ENCODE peak calls at places on chromosome 4, in seven cellular contexts. N is HCT116, G is GM12878, A is SK-N-SH, U is K562, V is HepG2, W is H1. T is an unnamed sample.

GRCh38 chr4:15198070-15198727 is 195.9 kb downstream of the CPEB2 start:
- DNase-seq in G (no peak), U (no peak), W (no peak), N (no peak), V (no peak), A (no peak), T (no peak)

GRCh38 chr4:22688236-22688635 is 4.5 kb upstream of the GBA3 start:
- DNase-seq in G (no peak), W (no peak), A (no peak), U (no peak), N (no peak), V (no peak), T (no peak)

GRCh38 chr4:2079926-2080325 is 20.8 kb downstream of the NAT8L start:
- DNase-seq in W (no peak), N (no peak), G (no peak), U (no peak), A (no peak), V (no peak), T (no peak)

GRCh38 chr4:38100474-38101255 is 140.5 kb downstream of the PTTG2 start:
- DNase-seq in A (no peak), W (no peak), V (no peak), U (no peak), N (no peak), G (no peak), T (no peak)

GRCh38 chr4:21507439-21507838 is 441.1 kb downstream of the KCNIP4 start:
- DNase-seq in U (no peak), N (no peak), W (no peak), V (peak), A (peak), G (no peak), T (peak)

GRCh38 chr4:83285022-83285387 is 407 bp upstream of the COQ2 start:
- DNase-seq in A (peak), W (no peak), V (no peak), U (peak), G (no peak), N (no peak), T (peak)

GRCh38 chr4:101348367-101348827 is 1.1 kb upstream of the PPP3CA start:
- DNase-seq in N (no peak), W (no peak), U (no peak), G (no peak), V (no peak), A (no peak), T (no peak)

GRCh38 chr4:104591505-104591904 is 96.8 kb upstream of the CXXC4 start:
- DNase-seq in A (no peak), V (no peak), W (peak), N (no peak), U (no peak), G (no peak), T (no peak)

GRCh38 chr4:39047691-39048090 is 14.3 kb upstream of the KLHL5 start:
- DNase-seq in N (no peak), U (no peak), W (no peak), G (no peak), V (no peak), A (no peak), T (no peak)

GRCh38 chr4:132737344-132737743 is 411.8 kb upstream of the PCDH10 start:
- DNase-seq in U (no peak), N (no peak), W (peak), V (no peak), G (no peak), A (no peak), T (no peak)

GRCh38 chr4:24515698-24516097 is 68.7 kb downstream of the DHX15 start:
- DNase-seq in W (no peak), V (no peak), U (no peak), N (no peak), G (no peak), A (no peak), T (no peak)

GRCh38 chr4:153573221-153573620 is 107.1 kb downstream of the TMEM131L start:
- DNase-seq in U (no peak), A (no peak), W (no peak), G (no peak), V (no peak), N (no peak), T (no peak)

GRCh38 chr4:158068063-158068462 is 104.8 kb downstream of the GASK1B start:
- DNase-seq in V (no peak), N (no peak), W (no peak), G (no peak), A (no peak), U (no peak), T (no peak)

GRCh38 chr4:56655627-56656345 is 25.3 kb downstream of the HOPX start:
- DNase-seq in G (no peak), U (no peak), V (no peak), A (peak), W (no peak), N (no peak), T (no peak)

GRCh38 chr4:48896845-48897244 is 9.7 kb downstream of the OCIAD2 start:
- DNase-seq in V (no peak), U (peak), G (no peak), W (no peak), A (no peak), N (no peak), T (no peak)

GRCh38 chr4:155722816-155723499 is 35.9 kb upstream of the GUCY1B1 start:
- DNase-seq in W (no peak), U (no peak), V (no peak), G (no peak), A (no peak), N (no peak), T (no peak)

GRCh38 chr4:99965674-99966350 is 15.7 kb upstream of the H2AZ1 start:
- DNase-seq in W (no peak), N (no peak), G (no peak), A (no peak), U (no peak), V (no peak), T (no peak)

GRCh38 chr4:692771-693554 is 4.0 kb upstream of the SLC49A3 start:
- DNase-seq in W (no peak), A (no peak), G (no peak), N (no peak), U (peak), V (peak), T (peak)

GRCh38 chr4:621296-622070 is 3.9 kb upstream of the PDE6B start:
- DNase-seq in G (no peak), U (no peak), N (no peak), W (no peak), V (no peak), A (no peak), T (no peak)

GRCh38 chr4:128440923-128441322 is 153.3 kb upstream of the PGRMC2 start:
- DNase-seq in U (no peak), G (no peak), V (no peak), W (no peak), A (no peak), N (no peak), T (no peak)

GRCh38 chr4:8319731-8320385 is 50.3 kb downstream of the HTRA3 start:
- DNase-seq in W (no peak), A (no peak), G (no peak), V (no peak), U (no peak), N (no peak), T (no peak)

GRCh38 chr4:65943076-65943475 is 272.8 kb upstream of the EPHA5 start:
- DNase-seq in A (no peak), G (no peak), U (no peak), V (peak), W (peak), N (no peak), T (peak)

GRCh38 chr4:100165809-100166208 is 24.5 kb downstream of the DDIT4L start:
- DNase-seq in A (no peak), N (no peak), G (no peak), V (no peak), U (no peak), W (no peak), T (no peak)

GRCh38 chr4:171985129-171985528 is 171.9 kb downstream of the GALNTL6 start:
- DNase-seq in W (no peak), A (no peak), U (no peak), N (no peak), V (no peak), G (no peak), T (no peak)

GRCh38 chr4:149961876-149962597 is 116.2 kb upstream of the DCLK2 start:
- DNase-seq in V (no peak), A (no peak), N (no peak), W (no peak), U (no peak), G (no peak), T (no peak)

GRCh38 chr4:5027366-5027765 is 8.1 kb upstream of the CYTL1 start:
- DNase-seq in W (no peak), N (no peak), U (no peak), V (no peak), G (no peak), A (no peak), T (no peak)

GRCh38 chr4:185682236-185682635 is 129.8 kb downstream of the SORBS2 start:
- DNase-seq in N (no peak), U (no peak), W (no peak), V (no peak), A (no peak), G (no peak), T (no peak)

GRCh38 chr4:39452153-39452859 is 6.4 kb downstream of the RPL9 start:
- DNase-seq in U (no peak), W (no peak), G (no peak), A (no peak), N (no peak), V (no peak), T (no peak)

GRCh38 chr4:34422472-34422871 is 1821.8 kb downstream of the ARAP2 start:
- DNase-seq in W (no peak), N (no peak), V (no peak), G (no peak), U (no peak), A (no peak), T (no peak)

GRCh38 chr4:71366776-71367175 is 28.0 kb downstream of the SLC4A4 start:
- DNase-seq in G (no peak), V (no peak), N (no peak), W (no peak), A (no peak), U (no peak), T (no peak)

GRCh38 chr4:59925290-59925689 is 1274.8 kb upstream of the ADGRL3 start:
- DNase-seq in W (no peak), U (no peak), V (no peak), A (no peak), N (no peak), G (no peak), T (no peak)

GRCh38 chr4:86106475-86106874 is 253.4 kb downstream of the MAPK10 start:
- DNase-seq in A (no peak), U (no peak), V (no peak), W (no peak), G (no peak), N (no peak), T (no peak)

GRCh38 chr4:86108834-86109233 is 251.0 kb downstream of the MAPK10 start:
- DNase-seq in N (no peak), U (no peak), A (no peak), W (no peak), G (no peak), V (peak), T (no peak)

GRCh38 chr4:86107112-86107511 is 252.7 kb downstream of the MAPK10 start:
- DNase-seq in N (no peak), A (no peak), V (no peak), G (no peak), U (no peak), W (no peak), T (no peak)

DNA sequence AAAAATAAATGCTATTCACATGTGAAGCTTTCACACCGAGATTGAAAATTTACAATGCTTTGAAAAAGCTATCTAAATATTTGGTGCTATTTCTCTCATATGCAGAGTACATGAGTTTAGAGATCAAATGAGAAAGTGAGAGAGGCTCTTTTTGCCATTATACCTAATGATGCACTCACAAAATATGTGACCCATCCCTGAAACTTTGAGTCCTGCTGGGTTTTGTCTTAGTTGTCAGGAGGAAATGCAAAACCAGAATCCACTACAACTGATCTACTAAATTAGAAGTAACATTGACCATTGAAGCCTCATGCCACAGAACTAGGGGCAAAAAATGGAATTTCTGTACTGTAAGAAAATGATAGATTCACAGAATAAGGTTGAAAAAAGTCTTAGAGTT is 251.7 kb downstream of the MAPK10 start:
- DNase-seq in G (no peak), U (no peak), A (no peak), N (no peak), V (no peak), W (no peak), T (no peak)
- TF ChIP-seq JUND in G (no peak), U (no peak), A (peak), N (no peak), V (no peak), W (no peak), T (no peak)

GRCh38 chr4:151538963-151539362 is 130.0 kb downstream of the FHIP1A start:
- DNase-seq in U (no peak), G (no peak), N (no peak), V (no peak), A (no peak), W (no peak), T (no peak)

GRCh38 chr4:151540728-151541437 is 131.9 kb downstream of the FHIP1A start:
- DNase-seq in G (no peak), A (peak), W (no peak), U (no peak), V (no peak), N (peak), T (no peak)

GRCh38 chr4:151537726-151538125 is 128.8 kb downstream of the FHIP1A start:
- DNase-seq in U (no peak), W (no peak), G (no peak), N (no peak), A (no peak), V (no peak), T (no peak)

DNA sequence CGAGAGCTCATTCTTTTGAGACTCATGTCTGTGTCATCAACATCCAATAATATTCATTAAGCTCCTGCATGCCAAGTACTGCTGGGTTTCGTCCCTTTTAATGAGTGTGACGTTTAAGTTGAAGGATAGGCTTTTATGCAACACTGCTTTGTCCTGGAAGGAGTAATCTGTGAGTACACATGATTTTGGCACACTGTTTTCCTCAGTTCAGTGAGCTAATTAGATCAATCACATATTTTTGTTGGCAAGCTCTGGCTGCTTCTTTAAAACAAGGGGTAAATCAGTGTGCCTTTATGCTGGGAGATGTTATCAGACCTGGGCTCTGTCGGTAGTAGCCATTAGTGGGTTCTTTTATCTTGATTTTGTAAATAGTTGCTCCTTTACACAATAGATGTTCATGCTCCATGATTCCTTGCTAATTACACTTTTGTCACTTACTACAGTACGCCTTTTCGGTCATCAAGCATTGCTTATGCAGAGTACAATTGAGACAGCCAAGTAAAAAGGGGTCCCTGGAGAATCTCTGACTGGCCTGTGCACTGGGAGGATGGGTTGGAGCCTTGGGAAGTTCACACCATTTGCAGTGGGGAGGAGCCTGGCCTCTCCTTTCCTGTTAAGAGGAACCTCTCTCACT is 132.6 kb downstream of the FHIP1A start:
- DNase-seq in U (no peak), N (peak), W (no peak), A (peak), V (no peak), G (no peak), T (no peak)
- TF ChIP-seq JUND in U (no peak), N (no peak), W (no peak), A (peak), V (no peak), G (no peak), T (no peak)

GRCh38 chr4:73839071-73839470 is 2.6 kb downstream of the CXCL6 start:
- DNase-seq in V (no peak), W (no peak), A (no peak), U (no peak), N (no peak), G (no peak), T (no peak)

GRCh38 chr4:73839715-73840114 is 3.2 kb downstream of the CXCL6 start:
- DNase-seq in W (no peak), G (no peak), V (no peak), N (no peak), A (no peak), U (no peak), T (no peak)

GRCh38 chr4:73841243-73841925 is 4.9 kb downstream of the CXCL6 start:
- DNase-seq in W (no peak), N (no peak), U (no peak), G (no peak), V (no peak), A (no peak), T (no peak)

GRCh38 chr4:73832651-73833237 is 3.7 kb upstream of the CXCL6 start:
- DNase-seq in V (no peak), G (no peak), N (no peak), W (no peak), A (no peak), U (peak), T (no peak)

DNA sequence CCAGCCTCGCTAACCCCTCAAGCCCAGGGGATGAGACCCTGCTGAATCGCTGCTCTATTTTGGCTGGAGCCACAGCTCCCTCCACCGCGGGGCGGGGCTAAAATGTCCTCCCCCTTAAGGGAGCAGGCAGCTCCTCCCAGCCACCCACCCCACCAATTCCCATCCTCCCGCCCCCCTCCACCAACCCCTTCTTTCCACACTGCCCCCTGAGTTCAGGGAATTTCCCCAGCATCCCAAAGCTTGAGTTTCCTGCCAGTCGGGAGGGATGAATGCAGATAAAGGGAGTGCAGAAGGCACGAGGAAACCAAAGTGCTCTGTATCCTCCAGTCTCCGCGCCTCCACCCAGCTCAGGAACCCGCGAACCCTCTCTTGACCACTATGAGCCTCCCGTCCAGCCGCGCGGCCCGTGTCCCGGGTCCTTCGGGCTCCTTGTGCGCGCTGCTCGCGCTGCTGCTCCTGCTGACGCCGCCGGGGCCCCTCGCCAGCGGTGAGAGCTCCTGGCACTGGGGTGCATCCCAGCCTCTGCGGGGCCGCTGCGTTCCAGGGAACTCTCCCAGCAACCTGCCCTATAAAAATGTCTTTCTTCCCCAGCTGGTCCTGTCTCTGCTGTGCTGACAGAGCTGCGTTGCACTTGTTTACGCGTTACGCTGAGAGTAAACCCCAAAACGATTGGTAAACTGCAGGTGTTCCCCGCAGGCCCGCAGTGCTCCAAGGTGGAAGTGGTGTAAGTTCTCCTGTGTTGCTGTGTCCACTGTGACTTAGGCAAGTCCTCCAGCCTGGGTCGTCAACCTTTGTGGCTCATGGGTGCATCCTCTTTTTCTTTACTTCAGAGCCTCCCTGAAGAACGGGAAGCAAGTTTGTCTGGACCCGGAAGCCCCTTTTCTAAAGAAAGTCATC is at the start of gene CXCL6:
- DNase-seq in V (no peak), A (no peak), U (no peak), N (no peak), W (no peak), G (no peak), T (no peak)
- TF ChIP-seq JUND in V (no peak), A (no peak), U (no peak), N (no peak), W (no peak), G (no peak), T (no peak)

GRCh38 chr4:76116821-76117220 is 31.4 kb downstream of the NUP54 start:
- DNase-seq in U (no peak), V (no peak), A (no peak), G (no peak), N (no peak), W (no peak), T (no peak)
- TF ChIP-seq JUND in U (no peak), V (no peak), A (no peak), G (no peak), N (no peak), W (no peak), T (no peak)

GRCh38 chr4:74016068-74016467 is 17.6 kb upstream of the CXCL5 start:
- DNase-seq in V (no peak), G (no peak), N (no peak), U (no peak), A (no peak), W (no peak), T (no peak)
- TF ChIP-seq JUND in V (no peak), G (no peak), N (no peak), U (no peak), A (no peak), W (no peak), T (no peak)

DNA sequence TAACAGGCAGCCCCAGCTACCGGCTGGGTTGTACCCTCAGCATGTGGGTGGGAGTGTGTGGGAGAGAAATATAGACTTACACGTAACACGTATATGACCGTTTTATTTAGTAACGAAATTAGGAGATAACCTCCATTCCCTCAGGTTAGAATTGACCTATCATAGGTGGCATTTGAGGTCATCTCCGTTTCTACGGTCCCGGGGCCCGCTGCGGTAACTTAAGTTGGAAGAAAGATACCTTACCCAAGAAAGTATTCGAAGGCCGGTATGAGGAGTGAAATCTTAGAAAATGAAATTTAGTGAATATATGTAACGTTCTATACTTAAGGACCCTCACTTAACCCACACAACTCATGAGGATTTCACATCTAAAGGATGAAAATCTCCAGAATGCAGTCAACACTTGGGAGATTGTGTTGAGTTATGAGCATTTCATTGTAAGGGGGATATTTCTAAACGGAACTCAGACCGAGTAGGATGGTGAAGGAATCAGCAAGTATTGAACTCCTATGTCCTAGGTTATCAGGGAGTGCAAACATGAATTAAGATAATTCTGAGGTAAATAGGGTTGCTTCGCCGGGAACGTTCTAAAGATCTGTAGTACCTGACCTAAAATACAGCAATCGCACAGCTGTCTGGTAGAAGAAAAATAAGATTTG is 906 bp downstream of the CISD2 start:
- DNase-seq in N (no peak), G (no peak), W (no peak), V (no peak), A (no peak), U (peak), T (no peak)
- TF ChIP-seq JUND in N (no peak), G (no peak), W (no peak), V (no peak), A (no peak), U (no peak), T (no peak)

GRCh38 chr4:89134775-89135319 is 23.5 kb downstream of the TIGD2 start:
- DNase-seq in N (no peak), V (no peak), U (no peak), G (no peak), W (no peak), A (no peak), T (no peak)

GRCh38 chr4:89137695-89138094 is 26.4 kb downstream of the TIGD2 start:
- DNase-seq in U (no peak), V (no peak), A (no peak), W (peak), N (no peak), G (no peak), T (no peak)

GRCh38 chr4:89140168-89140759 is 28.9 kb downstream of the TIGD2 start:
- DNase-seq in A (no peak), U (no peak), W (no peak), V (peak), G (no peak), N (no peak), T (no peak)

GRCh38 chr4:89137231-89137630 is 25.9 kb downstream of the TIGD2 start:
- DNase-seq in W (no peak), N (no peak), V (no peak), U (no peak), G (no peak), A (no peak), T (no peak)

GRCh38 chr4:89136525-89136924 is 25.2 kb downstream of the TIGD2 start:
- DNase-seq in U (no peak), G (no peak), A (no peak), N (no peak), V (no peak), W (no peak), T (no peak)
- TF ChIP-seq JUND in U (no peak), G (no peak), A (peak), N (no peak), V (no peak), W (no peak), T (no peak)